ENCODE peak calls at places on chromosomes 3 and 15, in nine cellular contexts. K is WTC11, S is nephron progenitor cell, E is WERI-Rb-1, W is left ventricle myocardium inferior, M is fibroblast of mammary gland, J is gastrocnemius medialis, U is GM20000, Z is Peyer's patch. T is an unnamed sample.
A peak's percentile ranks its signal among the peaks of the same experiment; 100 is the strongest.

GRCh38 chr15:51782357-51782896 is 31.0 kb downstream of the TMOD2 start:
- DNase-seq in M (peak; percentile 30), J (no peak), U (no peak), S (no peak), E (no peak), W (no peak), K (no peak), Z (no peak), T (no peak)

GRCh38 chr3:114879059-114880031 is 267.7 kb downstream of the ZBTB20 start:
- DNase-seq in U (peak; percentile 13), J (no peak), S (no peak), Z (no peak), E (no peak), K (no peak), W (no peak), M (peak; percentile 84), T (no peak)

GRCh38 chr3:109033000-109033660 is 79.5 kb upstream of the GUCA1C start:
- DNase-seq in U (no peak), W (no peak), Z (no peak), J (no peak), K (no peak), S (no peak), M (no peak), E (no peak), T (no peak)

GRCh38 chr3:35500641-35501353 is 138.5 kb upstream of the ARPP21 start:
- DNase-seq in S (no peak), J (no peak), E (no peak), Z (no peak), M (no peak), W (no peak), U (no peak), K (no peak), T (no peak)

GRCh38 chr3:102574355-102574754 is 139.5 kb downstream of the ZPLD1 start:
- DNase-seq in U (no peak), J (no peak), S (no peak), K (no peak), E (no peak), Z (no peak), W (no peak), M (no peak), T (no peak)

GRCh38 chr15:45763170-45763869 is 128.5 kb downstream of the SQOR start:
- DNase-seq in W (no peak), M (no peak), K (no peak), Z (no peak), U (no peak), S (no peak), J (no peak), E (no peak), T (no peak)

GRCh38 chr15:89307046-89307587 is 27.5 kb downstream of the POLG start:
- DNase-seq in J (no peak), Z (no peak), K (no peak), E (no peak), W (no peak), M (peak; percentile 38), U (no peak), S (no peak), T (no peak)

GRCh38 chr15:80211976-80212375 is 40.0 kb downstream of the CTXND1 start:
- DNase-seq in S (no peak), W (no peak), K (no peak), U (no peak), M (no peak), E (no peak), Z (no peak), J (peak; percentile 29), T (no peak)

GRCh38 chr3:112829031-112829430 is 17.6 kb downstream of the CD200R1L start:
- DNase-seq in J (no peak), S (no peak), M (no peak), K (no peak), Z (no peak), W (no peak), E (no peak), U (no peak), T (no peak)

GRCh38 chr15:52076889-52077781 is 35.4 kb downstream of the BCL2L10 start:
- DNase-seq in U (peak; percentile 15), K (no peak), W (no peak), S (no peak), E (no peak), J (no peak), Z (peak; percentile 83), M (peak; percentile 95), T (no peak)

GRCh38 chr3:20669184-20669583 is 483.2 kb upstream of the SGO1 start:
- DNase-seq in E (no peak), M (no peak), Z (no peak), S (no peak), J (no peak), W (peak; percentile 28), U (no peak), K (no peak), T (no peak)

GRCh38 chr15:79886119-79886518 is 10.7 kb downstream of the MTHFS start:
- DNase-seq in K (no peak), E (no peak), U (no peak), Z (no peak), S (no peak), W (no peak), J (no peak), M (no peak), T (no peak)

GRCh38 chr3:129653019-129653418 is 46.5 kb upstream of the PLXND1 start:
- DNase-seq in K (no peak), E (no peak), U (no peak), J (no peak), W (no peak), S (no peak), Z (no peak), M (no peak), T (no peak)

GRCh38 chr3:129651316-129652202 is 45.1 kb upstream of the PLXND1 start:
- DNase-seq in W (no peak), K (peak; percentile 44), E (no peak), M (peak; percentile 70), S (no peak), U (no peak), Z (no peak), J (peak; percentile 27), T (no peak)

GRCh38 chr3:129655326-129655725 is 48.9 kb upstream of the PLXND1 start:
- DNase-seq in W (no peak), E (no peak), M (no peak), Z (no peak), U (no peak), S (no peak), J (no peak), K (no peak), T (no peak)

GRCh38 chr3:129656659-129657247 is 50.3 kb upstream of the PLXND1 start:
- DNase-seq in S (no peak), W (no peak), U (no peak), Z (no peak), M (no peak), K (no peak), E (no peak), J (no peak), T (no peak)

GRCh38 chr3:129654126-129654525 is 47.6 kb upstream of the PLXND1 start:
- DNase-seq in E (no peak), U (no peak), J (no peak), S (no peak), K (no peak), Z (no peak), W (no peak), M (peak; percentile 27), T (no peak)
- TF ChIP-seq CTCF in E (no peak), U (no peak), J (no peak), S (no peak), K (no peak), Z (no peak), W (no peak), M (no peak), T (no peak)

DNA sequence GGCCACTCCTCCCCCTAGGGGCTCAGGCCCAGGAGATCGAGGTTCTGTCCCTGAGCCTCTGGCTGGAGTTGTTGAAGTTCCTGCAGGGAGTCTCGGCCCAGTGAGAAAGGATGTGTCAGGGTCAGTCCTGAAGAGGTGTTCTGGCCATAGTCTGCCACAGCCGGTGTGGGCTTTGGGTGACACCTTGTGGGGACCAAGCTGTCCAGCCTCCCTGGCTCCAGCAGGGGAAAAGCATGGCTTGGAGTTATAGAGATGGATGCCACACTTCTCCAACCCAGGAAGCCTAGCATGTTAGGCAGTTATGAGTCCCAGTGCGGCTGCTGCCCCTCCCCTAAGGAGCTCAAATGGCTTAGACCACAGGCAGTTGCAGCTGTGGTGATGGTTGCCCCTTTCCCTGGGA is 945.6 kb upstream of the GBE1 start:
- DNase-seq in U (no peak), K (peak; percentile 31), J (no peak), M (no peak), S (peak; percentile 6), E (no peak), W (no peak), Z (no peak), T (no peak)
- TF ChIP-seq CTCF in U (no peak), K (no peak), J (no peak), M (no peak), S (no peak), E (peak; percentile 10), W (no peak), Z (no peak), T (no peak)

DNA sequence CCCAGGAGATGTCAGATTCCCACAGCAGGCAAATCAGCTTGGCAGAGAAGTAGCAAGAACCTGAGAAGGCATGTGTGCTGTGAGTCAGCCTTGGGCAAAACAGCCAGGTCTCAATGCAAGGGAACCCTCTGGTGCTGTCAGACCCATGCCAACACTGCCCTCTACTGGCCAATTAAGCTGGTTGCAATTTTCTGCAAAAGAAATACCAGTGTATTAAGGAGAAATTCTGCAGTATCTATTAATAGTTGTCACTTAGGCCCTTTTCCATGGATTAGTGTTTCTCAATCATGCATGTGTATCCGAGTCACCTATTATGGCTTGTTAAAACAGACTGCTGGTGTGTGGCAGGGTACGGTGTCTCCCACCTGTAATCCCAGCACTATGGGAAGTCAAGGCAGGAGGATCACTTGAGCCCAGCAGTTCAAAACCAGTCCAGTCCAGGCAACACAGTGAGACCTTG is 26.2 kb downstream of the MAP4 start:
- DNase-seq in S (peak; percentile 68), K (peak; percentile 67), J (peak; percentile 94), M (peak; percentile 96), W (peak; percentile 58), E (peak; percentile 74), U (peak; percentile 64), Z (peak; percentile 87), T (peak; percentile 63)
- TF ChIP-seq CTCF in S (peak; percentile 95), K (peak; percentile 94), J (peak; percentile 96), M (peak; percentile 96), W (peak; percentile 95), E (peak; percentile 81), U (peak; percentile 66), Z (peak; percentile 93), T (peak; percentile 98)

GRCh38 chr3:17546500-17546899 is 195.9 kb downstream of the TBC1D5 start:
- DNase-seq in J (no peak), U (no peak), Z (no peak), S (no peak), W (peak; percentile 15), K (no peak), E (no peak), M (no peak), T (no peak)

GRCh38 chr3:17539436-17539835 is 203.0 kb downstream of the TBC1D5 start:
- DNase-seq in W (no peak), S (no peak), J (no peak), K (no peak), M (no peak), E (no peak), U (no peak), Z (no peak), T (no peak)

GRCh38 chr3:17550624-17551023 is 191.8 kb downstream of the TBC1D5 start:
- DNase-seq in Z (no peak), M (no peak), J (no peak), S (no peak), K (no peak), W (no peak), E (no peak), U (no peak), T (no peak)

GRCh38 chr3:17544632-17545031 is 197.8 kb downstream of the TBC1D5 start:
- DNase-seq in U (no peak), J (no peak), W (no peak), K (no peak), M (peak; percentile 14), S (no peak), Z (no peak), E (no peak), T (no peak)
- TF ChIP-seq CTCF in U (no peak), J (no peak), W (peak; percentile 30), K (no peak), M (peak; percentile 35), S (no peak), Z (no peak), E (no peak), T (peak; percentile 25)